ENCODE peak calls at places on chromosomes 3 and 15, in seven cellular contexts. M is suprapubic skin, Z is sigmoid colon, C is A549, B is transverse colon, R is stomach, S is ovary. U is an unnamed sample.

GRCh38 chr15:101394056-101394630 is 95.4 kb downstream of the PCSK6 start:
- DNase-seq in M (peak; percentile 62), Z (no peak), C (no peak), B (no peak), R (no peak), S (no peak), U (no peak)

GRCh38 chr15:45795487-45796069 is 160.7 kb downstream of the SQOR start:
- DNase-seq in M (no peak), Z (no peak), C (no peak), B (peak; percentile 48), R (peak; percentile 31), S (no peak), U (no peak)

GRCh38 chr3:187085021-187085666 is 54.2 kb downstream of the RPL39L start:
- DNase-seq in M (no peak), Z (no peak), C (no peak), B (no peak), R (no peak), S (no peak), U (no peak)

GRCh38 chr3:128784228-128784627 is 58.2 kb downstream of the RAB7A start:
- DNase-seq in M (no peak), Z (no peak), C (peak; percentile 9), B (no peak), R (no peak), S (no peak), U (no peak)

GRCh38 chr3:55198554-55198953 is 270.7 kb upstream of the LRTM1 start:
- DNase-seq in M (no peak), Z (no peak), C (no peak), B (no peak), R (no peak), S (no peak), U (no peak)

GRCh38 chr3:13484861-13485590 is 4.9 kb downstream of the HDAC11 start:
- DNase-seq in M (no peak), Z (peak; percentile 84), C (no peak), B (peak; percentile 93), R (peak; percentile 96), S (peak; percentile 43), U (no peak)

GRCh38 chr3:59856921-59857320 is 807.1 kb upstream of the CFAP20DC start:
- DNase-seq in M (no peak), Z (no peak), C (no peak), B (no peak), R (no peak), S (no peak), U (no peak)

GRCh38 chr3:134365766-134366065 is 8.5 kb downstream of the AMOTL2 start:
- DNase-seq in M (peak; percentile 72), Z (no peak), C (no peak), B (no peak), R (no peak), S (no peak), U (no peak)

GRCh38 chr3:114178770-114179368 is at the start of gene DRD3:
- DNase-seq in M (no peak), Z (no peak), C (no peak), B (no peak), R (no peak), S (no peak), U (no peak)

GRCh38 chr3:127212711-127213110 is 19.8 kb downstream of the PRR23E start:
- DNase-seq in M (peak; percentile 32), Z (peak; percentile 17), C (no peak), B (no peak), R (no peak), S (no peak), U (peak; percentile 77)

GRCh38 chr3:84304214-84304613 is 654.6 kb upstream of the CADM2 start:
- DNase-seq in M (no peak), Z (no peak), C (no peak), B (no peak), R (no peak), S (no peak), U (no peak)

GRCh38 chr15:31461375-31461774 is 134.7 kb downstream of the KLF13 start:
- DNase-seq in M (peak; percentile 38), Z (no peak), C (no peak), B (no peak), R (peak; percentile 21), S (no peak), U (no peak)

GRCh38 chr3:59783468-59783988 is 733.7 kb upstream of the CFAP20DC start:
- DNase-seq in M (no peak), Z (no peak), C (no peak), B (no peak), R (no peak), S (no peak), U (no peak)

DNA sequence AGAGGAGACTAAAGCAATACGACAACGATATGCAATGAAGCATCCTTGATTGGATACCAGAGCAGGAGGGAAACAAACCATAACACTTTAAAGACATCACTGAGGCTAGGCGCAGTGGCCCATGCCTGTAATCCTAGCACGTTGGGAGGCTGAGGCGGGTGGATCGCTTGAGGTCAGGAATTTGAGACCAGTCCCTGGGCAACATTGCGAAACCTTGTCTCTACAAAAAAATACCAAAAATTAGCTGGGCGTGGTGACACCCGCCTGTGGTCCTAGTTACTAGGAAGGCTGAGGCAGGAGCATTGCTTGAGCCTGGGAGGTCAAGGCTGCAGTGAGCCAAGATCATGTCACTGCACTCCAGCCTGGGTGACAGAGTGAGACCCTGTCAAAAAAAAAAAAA is 33.9 kb upstream of the BHLHE40 start:
- DNase-seq in M (no peak), Z (no peak), C (no peak), B (no peak), R (no peak), S (no peak), U (no peak)
- TF ChIP-seq EP300 in M (no peak), Z (no peak), C (no peak), B (no peak), R (no peak), S (no peak), U (no peak)

GRCh38 chr15:72994778-72995177 is 57.5 kb upstream of the NEO1 start:
- DNase-seq in M (no peak), Z (no peak), C (no peak), B (peak; percentile 81), R (peak; percentile 57), S (peak; percentile 76), U (no peak)

GRCh38 chr15:72992733-72993321 is 59.4 kb upstream of the NEO1 start:
- DNase-seq in M (no peak), Z (no peak), C (no peak), B (no peak), R (no peak), S (peak; percentile 34), U (no peak)

GRCh38 chr15:72991026-72991425 is 61.2 kb upstream of the NEO1 start:
- DNase-seq in M (no peak), Z (no peak), C (no peak), B (no peak), R (no peak), S (no peak), U (no peak)
- H3K4me3 ChIP-seq in M (no peak overlapping the region), Z (no peak overlapping the region), C (no peak overlapping the region), B (no peak overlapping the region), R (no peak overlapping the region), S (no peak overlapping the region), U (no peak overlapping the region)

GRCh38 chr15:29125382-29126207 is 144.0 kb downstream of the NSMCE3 start:
- DNase-seq in M (no peak), Z (peak; percentile 43), C (no peak), B (no peak), R (no peak), S (no peak), U (no peak)
- TF ChIP-seq CTCF in M (no peak), Z (no peak), C (no peak), B (no peak), R (no peak), S (no peak), U (no peak)

GRCh38 chr15:92393287-92393993 is at the start of gene ST8SIA2:
- DNase-seq in M (no peak), Z (no peak), C (no peak), B (no peak), R (no peak), S (no peak), U (no peak)
- TF ChIP-seq EP300 in M (no peak), Z (no peak), C (no peak), B (no peak), R (no peak), S (no peak), U (no peak)

DNA sequence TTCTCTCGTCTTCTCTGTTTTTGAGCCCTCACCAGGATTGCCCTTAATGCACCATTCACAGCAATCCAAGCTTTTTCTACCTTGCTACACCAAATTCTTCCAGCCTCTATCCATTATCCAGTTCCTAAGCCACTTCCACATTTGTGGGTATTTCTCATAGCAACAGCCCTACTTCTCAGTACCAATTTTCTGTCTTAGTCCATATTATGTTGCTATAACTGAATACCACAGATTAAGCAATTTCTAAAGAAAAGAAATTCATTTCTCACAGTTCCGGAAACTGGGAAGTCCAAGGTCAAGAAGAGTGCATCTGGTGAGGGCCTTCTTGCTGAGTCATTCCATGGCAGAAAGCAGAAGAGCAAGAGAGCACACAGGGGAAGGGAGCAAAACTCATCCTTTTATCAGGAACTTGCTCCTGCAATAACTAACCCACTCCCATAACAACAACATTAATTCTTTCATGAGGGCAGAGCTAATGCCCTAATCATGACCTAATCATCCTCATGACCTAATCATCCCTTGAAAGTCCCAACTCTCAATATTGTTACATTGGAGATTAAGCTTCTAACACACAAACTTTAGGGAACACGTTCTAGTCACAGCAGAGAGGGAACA is 9.7 kb upstream of the EIF1B start:
- DNase-seq in M (no peak), Z (no peak), C (no peak), B (no peak), R (no peak), S (no peak), U (no peak)
- H3K4me3 ChIP-seq in M (no peak overlapping the region), Z (no peak overlapping the region), C (no peak overlapping the region), B (no peak overlapping the region), R (no peak overlapping the region), S (no peak overlapping the region), U (no peak overlapping the region)

GRCh38 chr3:166283856-166284255 is 446.6 kb upstream of the BCHE start:
- DNase-seq in M (no peak), Z (no peak), C (no peak), B (no peak), R (no peak), S (no peak), U (no peak)

GRCh38 chr3:166282931-166283330 is 445.7 kb upstream of the BCHE start:
- DNase-seq in M (no peak), Z (no peak), C (no peak), B (no peak), R (no peak), S (no peak), U (no peak)

GRCh38 chr3:166284994-166285393 is 447.8 kb upstream of the BCHE start:
- DNase-seq in M (no peak), Z (no peak), C (no peak), B (no peak), R (no peak), S (no peak), U (no peak)
- TF ChIP-seq CTCF in M (no peak), Z (no peak), C (no peak), B (no peak), R (no peak), S (no peak), U (no peak)

DNA sequence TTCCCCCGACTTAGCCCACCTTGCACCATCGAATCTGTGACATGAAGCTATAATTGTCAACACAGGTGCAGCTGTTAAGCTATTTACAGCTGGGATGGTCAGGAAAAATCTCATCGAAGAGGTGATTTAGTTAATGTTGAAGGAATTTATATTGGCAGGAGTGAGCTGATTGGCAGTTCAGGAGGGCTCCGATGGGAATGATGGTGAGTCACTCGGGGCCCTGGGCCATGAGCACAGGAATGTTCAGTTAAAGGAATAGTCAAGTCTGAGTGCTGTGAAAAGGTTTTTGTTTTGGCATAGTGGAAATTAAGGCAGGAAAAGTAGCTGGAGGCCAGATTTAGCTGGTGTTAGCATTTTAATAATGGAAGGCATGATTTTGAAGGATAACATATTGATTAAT is 95.7 kb downstream of the OXSM start:
- DNase-seq in M (no peak), Z (no peak), C (no peak), B (no peak), R (no peak), S (no peak), U (no peak)
- TF ChIP-seq EP300 in M (no peak), Z (no peak), C (no peak), B (no peak), R (no peak), S (no peak), U (no peak)

U was measured in esophagus muscularis mucosa.